ENCODE peak calls at places on chromosome 18, in five cellular contexts. V, M, X, U and I are unnamed samples.

GRCh38 chr18:908631-909621 is 4.3 kb downstream of the ADCYAP1 start:
- DNase-seq in V (no peak), M (peak), X (peak), U (no peak), I (no peak)

GRCh38 chr18:22171839-22172582 is 2.6 kb downstream of the GATA6 start:
- DNase-seq in V (no peak), M (peak), X (no peak), U (peak), I (peak)

GRCh38 chr18:50190236-50190635 is 4.7 kb downstream of the MYO5B start:
- DNase-seq in V (no peak), M (peak), X (no peak), U (no peak), I (no peak)

GRCh38 chr18:67385455-67385854 is 131.1 kb downstream of the DSEL start:
- DNase-seq in V (no peak), M (peak), X (no peak), U (peak), I (peak)

GRCh38 chr18:48300463-48300961 is 108.7 kb downstream of the ZBTB7C start:
- DNase-seq in V (no peak), M (no peak), X (peak), U (no peak), I (no peak)

GRCh38 chr18:56770873-56771272 is 119.7 kb downstream of the WDR7 start:
- DNase-seq in V (peak), M (peak), X (no peak), U (peak), I (peak)

GRCh38 chr18:67783215-67783946 is 266.9 kb upstream of the DSEL start:
- DNase-seq in V (peak), M (peak), X (no peak), U (peak), I (peak)

GRCh38 chr18:21362921-21363320 is 120.9 kb downstream of the GREB1L start:
- DNase-seq in V (peak), M (peak), X (no peak), U (no peak), I (no peak)

GRCh38 chr18:67586101-67586500 is 69.6 kb upstream of the DSEL start:
- DNase-seq in V (no peak), M (no peak), X (no peak), U (no peak), I (no peak)

GRCh38 chr18:36185901-36186460 is 1.3 kb upstream of the MOCOS start:
- DNase-seq in V (no peak), M (no peak), X (no peak), U (no peak), I (no peak)
- H3K4me3 ChIP-seq in V (peak), M (peak), X (peak), U (no peak), I (peak)

DNA sequence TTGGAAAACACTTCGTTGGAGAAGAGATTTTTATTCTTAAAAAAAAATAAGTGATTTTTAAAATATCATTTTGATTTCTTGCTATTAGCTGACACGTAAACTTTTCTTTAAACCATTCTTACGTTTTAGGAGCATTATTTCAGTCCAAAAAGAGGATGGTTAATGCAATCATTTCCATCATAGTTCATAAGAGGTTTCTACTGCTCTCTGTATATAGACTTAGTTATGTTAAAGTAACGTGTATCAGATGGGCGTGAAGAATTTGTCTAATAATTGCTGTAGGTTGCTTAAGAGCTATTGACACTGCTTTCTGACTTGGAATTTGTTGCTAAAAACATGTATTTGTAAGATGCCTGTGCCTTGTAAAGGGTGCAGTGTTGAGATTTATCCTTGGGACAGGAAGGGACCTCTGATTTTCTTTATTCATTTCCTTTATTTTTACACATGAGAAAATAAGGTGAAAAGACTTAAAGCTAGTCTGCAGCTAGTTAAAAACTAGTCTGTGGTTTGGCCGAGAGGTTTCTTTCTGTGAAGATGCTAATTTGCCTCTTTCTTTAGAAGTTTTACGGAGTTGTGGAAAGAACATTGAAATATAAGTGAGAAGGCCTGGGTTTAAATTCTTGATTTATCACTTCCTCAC is 2.9 kb downstream of the ANKRD12 start:
- DNase-seq in V (peak), M (peak), X (no peak), U (no peak), I (no peak)
- H3K4me3 ChIP-seq in V (peak), M (peak), X (no peak), U (no peak), I (no peak)

DNA sequence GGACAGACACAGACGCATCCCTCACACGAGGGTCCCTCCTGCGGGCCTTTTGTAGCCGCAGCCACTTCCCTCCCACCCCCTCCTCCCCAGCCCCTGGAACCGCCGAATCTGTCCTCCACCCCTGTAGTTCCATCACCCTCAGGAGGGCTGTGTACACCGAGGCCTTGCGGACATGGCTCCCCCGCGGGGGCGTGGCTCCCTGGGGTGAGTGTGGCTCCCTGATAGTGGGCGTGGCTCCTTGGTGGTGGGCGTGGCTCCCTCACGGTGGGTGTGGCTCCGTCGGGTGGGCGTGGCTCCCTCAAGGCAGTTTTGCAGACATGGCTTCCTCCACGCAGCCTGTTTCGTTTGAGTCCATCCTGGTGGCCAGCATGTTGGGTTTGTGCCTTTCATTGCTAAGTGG is 420.7 kb upstream of the SALL3 start:
- DNase-seq in V (no peak), M (no peak), X (no peak), U (no peak), I (no peak)
- H3K4me3 ChIP-seq in V (no peak), M (no peak), X (no peak), U (no peak), I (no peak)

GRCh38 chr18:55499526-55499925 is 88.5 kb downstream of the TCF4 start:
- DNase-seq in V (no peak), M (no peak), X (no peak), U (no peak), I (no peak)

GRCh38 chr18:55501594-55502345 is 86.2 kb downstream of the TCF4 start:
- DNase-seq in V (no peak), M (no peak), X (peak), U (no peak), I (peak)

GRCh38 chr18:55497825-55498403 is 90.1 kb downstream of the TCF4 start:
- DNase-seq in V (no peak), M (no peak), X (no peak), U (no peak), I (no peak)

GRCh38 chr18:55502346-55502710 is 85.7 kb downstream of the TCF4 start:
- DNase-seq in V (peak), M (peak), X (no peak), U (no peak), I (peak)

DNA sequence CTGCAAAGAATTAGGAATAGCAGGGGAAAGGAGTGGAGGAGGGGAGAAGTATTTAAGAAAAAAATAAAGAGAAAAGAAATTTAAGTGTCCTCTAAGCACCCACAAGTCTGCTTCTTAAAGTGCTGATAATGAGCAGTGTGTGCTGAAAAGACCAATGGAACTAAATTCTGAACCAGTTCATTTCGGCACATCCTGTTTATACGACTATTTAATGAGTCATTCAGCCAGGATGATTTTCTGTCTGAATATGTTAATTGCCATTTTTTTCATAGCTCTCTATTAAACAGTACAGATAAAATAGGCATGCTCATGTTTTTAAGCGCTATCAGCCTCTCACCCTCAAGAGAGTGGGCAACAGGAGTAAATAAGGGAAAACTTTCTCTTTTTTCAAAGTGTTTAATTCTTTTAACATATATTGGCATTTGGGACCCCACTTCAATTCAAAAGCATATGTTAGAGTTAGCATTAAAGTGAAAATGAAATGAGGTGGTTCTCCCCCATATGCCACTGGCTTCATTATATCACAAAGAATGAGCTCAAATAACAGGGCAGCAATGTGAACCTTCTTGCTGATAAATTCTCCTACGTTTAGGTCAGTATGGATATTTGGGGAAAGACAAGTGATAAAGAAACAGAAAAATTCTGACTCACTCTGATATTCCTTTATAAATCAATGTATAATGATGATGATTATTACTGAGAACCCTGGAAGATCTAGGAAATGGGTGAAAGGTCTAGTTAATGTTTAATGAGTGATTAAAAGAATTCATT is 87.5 kb downstream of the TCF4 start:
- DNase-seq in V (peak), M (peak), X (no peak), U (peak), I (peak)
- H3K4me3 ChIP-seq in V (peak), M (peak), X (peak), U (no peak), I (peak)

GRCh38 chr18:9968081-9968848 is 54.4 kb downstream of the VAPA start:
- DNase-seq in V (peak), M (peak), X (no peak), U (peak), I (no peak)
- H3K4me3 ChIP-seq in V (no peak), M (peak), X (no peak), U (no peak), I (no peak)

DNA sequence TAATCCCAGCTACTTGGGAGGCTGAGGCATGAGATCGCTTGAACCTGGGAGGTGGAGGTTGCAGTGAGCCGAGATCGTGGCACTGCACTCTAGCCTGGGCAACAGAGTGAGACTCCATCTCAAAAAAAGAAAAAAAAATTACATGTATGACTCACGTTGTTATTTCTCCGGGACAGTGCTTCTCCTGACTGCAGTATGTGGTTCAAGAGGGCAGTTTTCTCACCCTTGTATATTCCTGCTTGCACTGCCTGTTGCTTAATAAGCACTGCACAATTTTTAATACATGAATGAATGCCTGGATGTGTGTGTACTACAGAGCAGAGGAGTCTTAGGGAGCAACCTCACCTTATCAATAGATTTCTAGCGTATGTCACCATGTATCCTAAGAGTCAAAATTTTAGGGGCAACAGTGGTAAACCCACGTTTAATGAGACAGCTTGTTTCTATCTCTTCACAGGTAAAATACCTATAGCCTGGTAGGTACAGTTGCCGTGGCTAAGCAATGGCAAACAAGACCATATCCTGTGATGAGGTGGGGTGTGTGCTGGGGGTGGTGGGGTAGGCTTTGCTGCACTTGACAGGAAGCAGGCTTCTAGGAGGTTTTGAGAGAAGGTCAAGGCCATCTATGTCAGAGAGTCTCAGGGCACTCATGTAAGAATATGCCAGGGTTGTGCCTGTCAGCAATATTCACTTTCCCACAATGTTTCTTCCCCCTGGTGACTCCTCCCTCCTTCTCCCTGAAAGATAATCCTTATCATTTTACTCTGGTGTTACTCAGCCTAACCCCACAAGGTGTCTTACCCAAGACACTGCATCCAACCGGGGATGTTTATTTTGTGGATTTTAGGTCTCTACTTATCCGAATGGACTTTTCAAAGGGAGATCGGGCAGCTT is 36.9 kb upstream of the MEX3C start:
- DNase-seq in V (no peak), M (peak), X (no peak), U (peak), I (peak)
- H3K4me3 ChIP-seq in V (no peak), M (no peak), X (no peak), U (no peak), I (no peak)

GRCh38 chr18:74430231-74430630 is 26.9 kb downstream of the DIPK1C start:
- DNase-seq in V (no peak), M (no peak), X (no peak), U (no peak), I (no peak)

GRCh38 chr18:74425161-74425560 is 31.9 kb downstream of the DIPK1C start:
- DNase-seq in V (no peak), M (no peak), X (no peak), U (no peak), I (no peak)

GRCh38 chr18:74430811-74431571 is 26.1 kb downstream of the DIPK1C start:
- DNase-seq in V (no peak), M (no peak), X (no peak), U (no peak), I (no peak)

GRCh38 chr18:74425876-74426275 is 31.2 kb downstream of the DIPK1C start:
- DNase-seq in V (no peak), M (no peak), X (no peak), U (no peak), I (no peak)

DNA sequence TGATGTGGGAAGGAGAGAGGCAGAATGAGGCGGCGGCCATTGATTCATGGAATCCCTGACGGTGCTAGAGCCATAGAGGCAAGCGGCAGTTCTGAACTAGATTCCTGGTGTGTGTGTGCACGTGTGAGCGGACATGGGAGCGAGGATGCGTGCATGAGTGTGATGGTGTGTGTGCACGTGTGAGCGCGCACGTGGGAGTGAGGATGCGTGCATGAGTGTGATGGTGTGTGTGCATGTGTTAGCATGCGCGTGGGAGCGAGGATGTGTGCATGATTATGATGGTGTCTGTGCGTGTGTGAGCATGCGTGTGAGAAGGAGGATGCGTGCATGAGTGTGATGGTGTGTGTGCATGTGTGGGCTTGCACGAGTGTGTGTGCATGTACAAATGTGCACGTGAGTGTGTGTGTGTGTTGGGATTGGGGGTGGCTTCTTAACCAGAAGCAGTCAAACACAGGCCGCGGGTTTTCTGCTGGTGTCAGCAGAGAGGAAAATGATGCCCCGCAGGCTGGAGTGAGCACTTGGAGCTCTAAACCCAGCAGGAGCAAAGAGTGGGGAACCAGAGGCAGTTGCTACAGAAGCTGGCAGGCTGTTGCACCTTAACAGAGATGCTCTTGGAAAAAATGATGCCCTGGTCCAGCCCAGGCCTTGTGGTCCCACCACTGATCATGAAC is 29.5 kb downstream of the DIPK1C start:
- DNase-seq in V (no peak), M (no peak), X (no peak), U (no peak), I (no peak)
- H3K4me3 ChIP-seq in V (no peak), M (no peak), X (no peak), U (no peak), I (no peak)

DNA sequence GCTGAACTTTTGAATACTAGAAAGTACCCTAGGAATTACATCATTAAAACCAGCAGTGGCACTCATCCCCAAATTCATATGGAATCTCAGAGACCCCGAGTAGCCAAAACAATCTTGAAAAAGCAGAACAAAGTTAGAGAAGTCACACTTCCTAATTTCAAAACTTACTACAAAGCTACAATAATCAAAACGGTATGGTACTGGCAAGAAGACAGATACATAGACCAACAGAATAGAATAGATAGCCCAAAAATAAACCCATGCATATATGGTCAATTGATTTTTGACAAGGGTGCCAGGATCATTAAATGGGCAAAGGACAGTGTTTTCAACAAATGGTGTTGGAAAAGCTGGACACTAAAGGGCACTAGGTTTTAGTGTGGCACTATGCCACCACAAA is 176.0 kb upstream of the NDUFV2 start:
- DNase-seq in V (no peak), M (no peak), X (no peak), U (no peak), I (no peak)
- H3K4me3 ChIP-seq in V (no peak), M (no peak), X (no peak), U (no peak), I (no peak)

GRCh38 chr18:3054785-3055184 is 41.8 kb upstream of the LPIN2 start:
- DNase-seq in V (no peak), M (no peak), X (no peak), U (no peak), I (no peak)

GRCh38 chr18:3053081-3053480 is 40.1 kb upstream of the LPIN2 start:
- DNase-seq in V (no peak), M (no peak), X (no peak), U (no peak), I (no peak)

GRCh38 chr18:3054214-3054613 is 41.3 kb upstream of the LPIN2 start:
- DNase-seq in V (no peak), M (no peak), X (no peak), U (no peak), I (no peak)

GRCh38 chr18:3051718-3052410 is 38.9 kb upstream of the LPIN2 start:
- DNase-seq in V (no peak), M (no peak), X (no peak), U (no peak), I (no peak)

DNA sequence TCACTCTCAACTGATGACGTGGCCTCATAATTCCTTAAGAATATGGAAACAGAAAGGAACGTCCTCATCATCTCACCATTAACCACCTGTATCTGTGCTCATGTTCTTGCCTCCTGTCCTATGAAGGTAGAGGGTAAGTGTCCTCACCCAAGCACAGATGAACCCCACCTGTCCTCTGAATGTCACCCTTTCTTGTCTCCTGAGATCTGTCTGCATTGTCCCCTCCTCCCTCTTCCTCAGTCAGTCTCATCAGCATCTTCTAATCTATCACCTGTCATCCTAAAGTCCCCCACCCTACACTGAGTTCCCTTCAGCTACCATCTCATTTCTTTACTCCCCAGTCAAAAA is 39.4 kb upstream of the LPIN2 start:
- DNase-seq in V (no peak), M (no peak), X (no peak), U (no peak), I (no peak)
- H3K4me3 ChIP-seq in V (no peak), M (no peak), X (no peak), U (no peak), I (no peak)